ENCODE peak calls at places on chromosome 17, in five cellular contexts. K is hippocampal formation, A is AG20443, S is LoVo, H is NCI-H69. R is an unnamed sample.

GRCh38 chr17:32739722-32740121 is 137.2 kb downstream of the MYO1D start:
- DNase-seq in H (no peak), K (no peak), A (no peak), S (no peak), R (no peak)

GRCh38 chr17:38465420-38466345 is 37.4 kb downstream of the ARHGAP23 start:
- DNase-seq in S (peak), A (peak), H (peak), K (no peak), R (peak)

GRCh38 chr17:60170835-60171752 is 21.3 kb downstream of the CA4 start:
- DNase-seq in A (peak), H (peak), S (no peak), K (peak), R (no peak)

GRCh38 chr17:82240506-82241182 is 11.8 kb downstream of the SLC16A3 start:
- DNase-seq in S (no peak), H (no peak), A (no peak), K (no peak), R (no peak)

GRCh38 chr17:80892900-80893603 is 98.6 kb upstream of the CHMP6 start:
- DNase-seq in H (peak), S (no peak), K (no peak), A (peak), R (peak)

GRCh38 chr17:77640242-77640641 is 318.3 kb upstream of the TNRC6C start:
- DNase-seq in K (no peak), A (no peak), S (no peak), H (no peak), R (no peak)

GRCh38 chr17:49183341-49183740 is 27.0 kb downstream of the GNGT2 start:
- DNase-seq in A (no peak), H (no peak), S (no peak), K (no peak), R (no peak)

GRCh38 chr17:4142107-4142900 is 526 bp downstream of the ZZEF1 start:
- DNase-seq in S (no peak), K (no peak), H (peak), A (peak), R (no peak)

GRCh38 chr17:27009087-27009486 is 284.8 kb upstream of the WSB1 start:
- DNase-seq in S (no peak), K (no peak), A (no peak), H (no peak), R (no peak)

GRCh38 chr17:81508639-81509047 is 4.0 kb downstream of the ACTG1 start:
- DNase-seq in H (peak), K (no peak), A (no peak), S (peak), R (no peak)

GRCh38 chr17:32693135-32693897 is 183.6 kb downstream of the MYO1D start:
- DNase-seq in K (no peak), A (no peak), H (peak), S (no peak), R (no peak)

GRCh38 chr17:694239-694638 is 20.4 kb downstream of the VPS53 start:
- DNase-seq in A (peak), S (peak), H (no peak), K (no peak), R (peak)

GRCh38 chr17:40538936-40539705 is 26.2 kb downstream of the CCR7 start:
- DNase-seq in S (no peak), A (no peak), H (no peak), K (no peak), R (no peak)

GRCh38 chr17:83161298-83162034 is 82.1 kb downstream of the METRNL start:
- DNase-seq in S (no peak), A (peak), K (no peak), H (no peak), R (peak)

GRCh38 chr17:64019486-64020067 is 856 bp downstream of the ICAM2 start:
- DNase-seq in H (no peak), A (no peak), S (no peak), K (no peak), R (no peak)

GRCh38 chr17:55722742-55723487 is at the start of gene TMEM100:
- DNase-seq in H (peak), K (no peak), A (peak), S (no peak), R (peak)

GRCh38 chr17:57783338-57783742 is 38.2 kb upstream of the CCDC182 start:
- DNase-seq in H (peak), S (peak), K (peak), A (peak), R (no peak)

GRCh38 chr17:32596666-32597065 is 109.9 kb downstream of the CDK5R1 start:
- DNase-seq in S (no peak), H (peak), A (no peak), K (no peak), R (no peak)

GRCh38 chr17:39739020-39739884 is 1.5 kb downstream of the GRB7 start:
- DNase-seq in S (peak), K (no peak), A (peak), H (peak), R (peak)

GRCh38 chr17:58005031-58005727 is 1.9 kb downstream of the SRSF1 start:
- DNase-seq in A (no peak), H (peak), S (no peak), K (no peak), R (no peak)

GRCh38 chr17:7403043-7403901 is 625 bp downstream of the TMEM256 start:
- DNase-seq in S (peak), K (no peak), H (peak), A (peak), R (peak)

GRCh38 chr17:45146616-45147101 is 1.6 kb upstream of the HEXIM1 start:
- DNase-seq in K (no peak), A (no peak), S (peak), H (no peak), R (peak)

GRCh38 chr17:32626371-32626770 is 139.6 kb downstream of the CDK5R1 start:
- DNase-seq in H (peak), S (no peak), A (no peak), K (no peak), R (no peak)

GRCh38 chr17:39096435-39097158 is 54.8 kb downstream of the PLXDC1 start:
- DNase-seq in S (no peak), H (no peak), A (no peak), K (no peak), R (no peak)

GRCh38 chr17:74199306-74200092 is 4.0 kb upstream of the RPL38 start:
- DNase-seq in H (peak), S (peak), K (peak), A (peak), R (peak)

GRCh38 chr17:17372856-17373520 is 69.8 kb downstream of the NT5M start:
- DNase-seq in K (no peak), H (no peak), S (no peak), A (no peak), R (no peak)

GRCh38 chr17:83119987-83120864 is 40.8 kb downstream of the METRNL start:
- DNase-seq in S (no peak), A (no peak), H (no peak), K (no peak), R (no peak)

GRCh38 chr17:34713687-34714086 is 134.3 kb downstream of the TMEM132E start:
- DNase-seq in A (no peak), K (no peak), H (no peak), S (no peak), R (no peak)

GRCh38 chr17:36610472-36610871 is 9.1 kb downstream of the MRM1 start:
- DNase-seq in K (no peak), A (no peak), H (no peak), S (no peak), R (peak)

GRCh38 chr17:10251212-10251948 is 53.0 kb upstream of the GAS7 start:
- DNase-seq in H (no peak), S (no peak), K (no peak), A (no peak), R (no peak)